ENCODE peak calls at places on chromosomes 13 and 19, in four cellular contexts. R, M, V and Z are unnamed samples.
A peak's percentile ranks its signal among the peaks of the same experiment; 100 is the strongest.

GRCh38 chr13:113407103-113407530 is 43.2 kb upstream of the GRTP1 start:
- DNase-seq in R (no peak), V (no peak), M (no peak), Z (no peak)

GRCh38 chr13:26968431-26969335 is 202.9 kb downstream of the USP12 start:
- DNase-seq in V (peak; percentile 76), M (no peak), R (no peak), Z (no peak)

GRCh38 chr13:97142452-97142851 is 79.7 kb upstream of the MBNL2 start:
- DNase-seq in R (no peak), M (peak; percentile 56), V (no peak), Z (no peak)

GRCh38 chr19:48578891-48579290 is 26.9 kb downstream of the SULT2B1 start:
- DNase-seq in M (no peak), R (no peak), V (no peak), Z (no peak)

GRCh38 chr19:6048808-6049405 is 61.4 kb downstream of the RFX2 start:
- DNase-seq in V (peak; percentile 83), M (peak; percentile 91), R (peak; percentile 35), Z (peak; percentile 76)

GRCh38 chr13:32001392-32001768 is 30.2 kb upstream of the FRY start:
- DNase-seq in V (no peak), M (peak; percentile 74), R (no peak), Z (peak; percentile 84)

GRCh38 chr19:46408611-46409039 is 4.7 kb downstream of the CCDC8 start:
- DNase-seq in R (no peak), M (no peak), V (peak; percentile 48), Z (no peak)

GRCh38 chr19:18304496-18305312 is 18.2 kb downstream of the LSM4 start:
- DNase-seq in R (no peak), V (peak; percentile 80), M (peak; percentile 65), Z (peak; percentile 67)

GRCh38 chr13:50393641-50394040 is 378.4 kb downstream of the KCNRG start:
- DNase-seq in V (no peak), M (peak; percentile 43), R (no peak), Z (no peak)

GRCh38 chr13:98345103-98345899 is 168.2 kb upstream of the RNF113B start:
- DNase-seq in R (no peak), V (peak; percentile 34), M (no peak), Z (no peak)

DNA sequence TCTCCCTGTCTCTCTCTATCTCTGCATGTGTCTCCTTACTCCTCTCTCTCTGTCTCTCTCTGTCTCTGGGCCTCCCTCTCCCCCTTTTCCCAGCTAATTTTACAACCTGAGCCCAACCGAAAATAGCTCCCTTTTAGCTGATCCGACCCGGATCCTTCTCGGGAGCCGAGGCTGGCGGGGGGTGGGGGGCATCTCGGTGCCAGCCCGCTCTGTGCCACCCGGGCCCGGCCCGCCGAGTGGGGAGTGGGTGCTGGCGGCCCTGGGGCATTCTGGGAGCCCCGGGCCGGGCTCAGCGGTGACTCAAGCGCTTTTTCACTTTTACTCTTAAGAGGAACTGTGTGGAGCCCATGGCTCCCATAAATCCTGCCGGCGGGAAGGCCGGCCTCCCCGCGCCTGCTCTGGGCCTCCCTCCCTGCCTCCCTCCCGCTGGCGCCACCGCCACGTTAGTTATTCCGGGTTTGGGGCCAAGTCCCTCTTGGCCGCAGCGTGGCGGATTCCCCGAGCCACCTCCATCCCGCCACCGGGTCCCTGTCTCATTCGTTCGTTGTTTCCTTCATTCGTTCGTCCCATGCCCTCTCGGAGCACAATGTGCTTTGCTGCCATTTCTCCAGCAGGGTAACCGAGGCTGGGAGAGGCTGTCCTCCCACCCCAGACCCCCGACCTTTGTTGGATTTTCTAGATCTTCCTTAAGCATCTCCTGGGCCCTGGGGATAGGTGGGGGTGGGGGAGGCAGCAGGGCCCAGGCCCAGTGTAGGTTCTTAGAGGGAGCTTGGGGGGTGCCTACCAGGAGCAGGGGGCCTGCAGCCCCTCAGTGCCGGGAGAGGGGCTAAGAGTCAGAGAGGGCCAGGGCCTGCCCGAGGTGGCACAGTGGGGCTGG is 3.2 kb downstream of the NFIC start:
- DNase-seq in V (peak; percentile 72), M (peak; percentile 59), R (no peak), Z (no peak)
- H3K27me3 ChIP-seq in V (no peaks in the 10 kb centered on the region), M (peaks cover 99% of the 10 kb centered on the region), R (no peaks in the 10 kb centered on the region), Z (no peaks in the 10 kb centered on the region)

GRCh38 chr19:4447327-4448146 is 10.1 kb downstream of the UBXN6 start:
- DNase-seq in M (no peak), R (no peak), V (no peak), Z (no peak)
- H3K27ac ChIP-seq in M (no peak overlapping the region), R (no peak overlapping the region), V (no peak overlapping the region), Z (no peak overlapping the region)

GRCh38 chr19:57830071-57830602 is at the start of gene ZNF587B:
- DNase-seq in M (peak; percentile 99), V (peak; percentile 51), R (no peak), Z (no peak)
- TF ChIP-seq POLR2AphosphoS5 in M (peak; percentile 68), V (no peak), R (no peak), Z (no peak)

GRCh38 chr19:50310759-50311465 is 18.3 kb downstream of the KCNC3 start:
- DNase-seq in M (no peak), V (no peak), R (no peak), Z (no peak)
- H3K27me3 ChIP-seq in M (peaks cover 17% of the 10 kb centered on the region), V (peaks cover 74% of the 10 kb centered on the region), R (peaks cover 12% of the 10 kb centered on the region), Z (peaks cover 27% of the 10 kb centered on the region)

GRCh38 chr19:45059258-45059965 is 16.9 kb downstream of the ZNF296 start:
- DNase-seq in R (no peak), M (peak; percentile 96), V (peak; percentile 89), Z (peak; percentile 80)

GRCh38 chr19:45056831-45057230 is 18.0 kb downstream of the CLASRP start:
- DNase-seq in M (no peak), R (no peak), V (no peak), Z (no peak)

GRCh38 chr19:45061965-45062364 is 14.3 kb downstream of the ZNF296 start:
- DNase-seq in V (no peak), R (no peak), M (no peak), Z (no peak)

GRCh38 chr19:45058622-45059159 is 17.6 kb downstream of the ZNF296 start:
- DNase-seq in R (no peak), M (no peak), V (no peak), Z (no peak)

DNA sequence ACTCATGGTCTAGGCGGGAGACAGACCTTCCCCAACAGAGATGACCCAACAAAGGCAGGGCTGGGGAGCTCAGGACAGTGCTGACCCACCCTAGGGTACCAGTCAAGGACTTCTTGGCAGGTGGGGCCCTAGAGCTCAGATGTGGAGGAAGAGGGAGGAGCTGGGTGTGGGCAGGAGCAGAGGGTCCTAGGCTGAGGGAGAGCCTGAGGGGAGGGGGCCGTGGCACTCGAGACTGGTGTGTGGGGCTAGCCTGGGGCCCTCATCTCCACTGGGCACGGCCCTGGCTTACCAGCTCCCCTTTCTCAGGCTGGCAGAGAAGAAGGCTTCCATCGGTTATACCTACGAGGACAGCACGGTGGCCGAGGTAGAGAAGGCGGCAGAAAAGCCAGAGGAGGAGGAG is 18.6 kb downstream of the CLASRP start:
- DNase-seq in M (no peak), V (no peak), R (no peak), Z (no peak)
- H3K27ac ChIP-seq in M (no peak overlapping the region), V (no peak overlapping the region), R (no peak overlapping the region), Z (no peak overlapping the region)

DNA sequence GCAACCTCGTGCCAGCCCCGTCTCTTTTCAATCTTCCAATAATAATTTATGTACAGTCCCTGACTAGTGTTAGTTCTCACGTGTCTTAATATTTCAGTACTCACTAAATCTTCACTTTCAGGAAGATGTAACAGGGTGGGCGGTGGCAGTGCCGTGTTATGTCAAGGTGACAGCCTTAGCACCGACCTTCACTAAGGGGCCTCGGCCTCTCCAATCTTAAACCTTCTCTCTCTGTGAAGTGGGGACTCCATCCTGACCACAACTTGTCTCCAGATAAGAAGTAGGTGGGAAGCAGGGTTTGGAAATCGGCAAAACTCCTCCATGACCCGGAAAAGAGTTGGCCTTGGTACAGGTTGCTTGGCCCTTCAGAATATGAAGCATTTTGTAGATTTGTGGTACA is 1.8 kb downstream of the RPS19 start:
- DNase-seq in M (no peak), V (no peak), R (no peak), Z (no peak)
- TF ChIP-seq POLR2AphosphoS5 in M (no peak), V (no peak), R (peak; percentile 20), Z (no peak)

DNA sequence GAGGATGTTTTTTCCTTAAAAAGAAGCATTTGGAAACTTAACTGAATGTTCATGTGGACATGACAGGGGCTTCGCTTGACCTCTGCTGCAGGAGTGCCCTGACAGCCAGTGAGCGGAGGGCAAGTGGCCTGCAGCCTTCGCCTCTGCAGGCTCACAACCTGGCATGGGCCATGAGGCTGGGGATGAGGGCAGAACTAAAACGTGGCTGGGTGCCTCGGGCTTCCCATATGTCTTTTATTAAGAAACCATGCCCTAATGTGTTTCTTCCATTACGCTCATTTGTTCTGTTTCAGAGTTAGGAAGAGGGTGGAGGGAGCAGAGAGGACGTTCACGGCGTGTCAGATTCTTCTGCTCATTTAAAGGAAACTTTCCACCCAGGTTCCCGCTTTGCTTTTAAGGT is 2.9 kb downstream of the ARHGEF7 start:
- DNase-seq in V (no peak), M (no peak), R (no peak), Z (no peak)
- H3K27me3 ChIP-seq in V (peaks cover 82% of the 10 kb centered on the region), M (peaks cover 43% of the 10 kb centered on the region), R (peaks cover 28% of the 10 kb centered on the region), Z (peaks cover 52% of the 10 kb centered on the region)

GRCh38 chr13:24627864-24628418 is 52.3 kb upstream of the ATP12A start:
- DNase-seq in V (no peak), M (no peak), R (no peak), Z (no peak)

GRCh38 chr13:24631922-24632321 is 48.3 kb upstream of the ATP12A start:
- DNase-seq in V (no peak), M (no peak), R (no peak), Z (no peak)

GRCh38 chr13:24629320-24629719 is 50.9 kb upstream of the ATP12A start:
- DNase-seq in M (no peak), V (no peak), R (no peak), Z (no peak)

GRCh38 chr13:24630851-24631341 is 49.3 kb upstream of the ATP12A start:
- DNase-seq in R (no peak), M (no peak), V (peak; percentile 34), Z (no peak)

GRCh38 chr13:24630121-24630520 is 50.1 kb upstream of the ATP12A start:
- DNase-seq in M (no peak), V (no peak), R (no peak), Z (no peak)
- H3K27ac ChIP-seq in M (no peak overlapping the region), V (no peak overlapping the region), R (no peak overlapping the region), Z (no peak overlapping the region)

DNA sequence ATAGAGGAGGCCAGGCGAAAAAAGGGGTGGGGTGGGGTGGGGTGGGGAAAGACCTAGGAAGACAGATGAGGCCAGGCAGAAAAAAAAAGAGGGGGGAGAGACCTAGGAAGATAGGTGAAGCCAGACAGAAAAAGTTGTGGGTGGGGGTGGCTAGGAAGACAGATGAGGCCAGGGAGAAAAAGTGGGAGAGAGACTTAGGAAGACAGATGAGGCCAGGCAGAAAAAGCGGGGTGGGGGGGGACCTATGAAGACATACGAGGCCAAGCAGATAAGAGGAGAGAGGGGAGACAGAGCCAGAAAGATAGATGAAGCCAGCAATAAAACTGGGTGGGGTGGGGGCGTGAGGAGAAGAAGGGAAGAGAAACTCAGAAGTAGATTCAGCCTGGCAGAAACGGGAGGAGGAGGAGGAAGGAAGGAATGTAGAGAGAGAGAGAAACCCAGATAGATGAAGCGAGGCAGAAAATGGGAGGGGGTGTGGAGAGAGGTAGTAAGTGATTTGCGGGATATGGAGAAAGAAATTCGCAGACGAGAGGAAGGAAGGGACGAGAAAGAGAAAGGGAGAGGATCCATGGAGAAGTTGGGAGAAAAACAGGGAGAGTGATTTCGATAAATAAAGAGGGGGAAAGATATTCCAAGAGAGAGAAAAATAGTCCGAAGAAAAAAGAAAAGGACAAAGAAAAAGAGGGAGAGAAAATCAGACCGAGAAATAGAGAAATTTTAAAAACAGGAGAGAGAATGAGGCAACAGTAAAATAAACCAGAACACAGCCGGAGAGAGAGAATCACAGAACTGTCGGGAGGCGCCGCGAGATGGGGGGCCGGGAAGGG is 12.2 kb upstream of the CACNG6 start:
- DNase-seq in V (no peak), M (peak; percentile 55), R (no peak), Z (no peak)
- TF ChIP-seq POLR2AphosphoS5 in V (no peak), M (no peak), R (no peak), Z (no peak)